ENCODE peak calls at places on chromosomes 7 and 10, in nine cellular contexts. M is lower leg skin; O is stimulated activated CD4-positive, alpha-beta T cell treated with anti-CD3 and anti-CD28 coated beads, Interleukin-1b, Interleukin-23, amount 100 ng/mL, for 4 hours; A is T-helper 17 cell; U is activated naive CD8-positive, alpha-beta T cell treated with anti-CD3 and anti-CD28 coated beads for 36 hours; E is T-helper 1 cell; I is AG20443; H is NCI-H1105 treated with DMSO at 0.1 percent for 48 hours; X is activated CD8-positive, alpha-beta memory T cell treated with anti-CD3 and anti-CD28 coated beads for 4 hours. J is an unnamed sample.

GRCh38 chr7:128311003-128311402 is 32.7 kb downstream of the RBM28 start:
- DNase-seq in M (no peak), O (no peak), A (no peak), U (no peak), E (no peak), I (no peak), H (no peak), X (no peak), J (no peak)

GRCh38 chr7:71290382-71290781 is 158.4 kb downstream of the GALNT17 start:
- DNase-seq in M (no peak), O (no peak), A (no peak), U (no peak), E (no peak), I (no peak), H (peak), X (no peak), J (peak)

GRCh38 chr10:89279449-89279869 is 22.4 kb upstream of the IFIT2 start:
- DNase-seq in M (no peak), O (no peak), A (no peak), U (no peak), E (no peak), I (no peak), H (peak), X (no peak), J (no peak)

GRCh38 chr7:94375167-94375566 is 19.5 kb upstream of the COL1A2 start:
- DNase-seq in M (peak), O (no peak), A (no peak), U (no peak), E (no peak), I (peak), H (no peak), X (no peak), J (no peak)

GRCh38 chr10:84510121-84510520 is 181.7 kb downstream of the CCSER2 start:
- DNase-seq in M (no peak), O (no peak), A (no peak), U (no peak), E (no peak), I (no peak), H (no peak), X (no peak), J (no peak)

GRCh38 chr10:31749293-31749692 is 179.3 kb downstream of the ARHGAP12 start:
- DNase-seq in M (no peak), O (no peak), A (no peak), U (no peak), E (no peak), I (no peak), H (peak), X (no peak), J (no peak)

GRCh38 chr7:41319601-41320000 is 383.3 kb downstream of the INHBA start:
- DNase-seq in M (no peak), O (no peak), A (no peak), U (no peak), E (no peak), I (no peak), H (no peak), X (no peak), J (no peak)

GRCh38 chr10:20013991-20014750 is 197.9 kb downstream of the PLXDC2 start:
- DNase-seq in M (no peak), O (no peak), A (no peak), U (no peak), E (no peak), I (no peak), H (no peak), X (no peak), J (no peak)

GRCh38 chr7:30682131-30683083 is at the start of gene CRHR2:
- DNase-seq in M (no peak), O (peak), A (no peak), U (peak), E (no peak), I (peak), H (peak), X (no peak), J (no peak)

GRCh38 chr7:47816647-47817046 is 131.6 kb downstream of the PKD1L1 start:
- DNase-seq in M (peak), O (no peak), A (no peak), U (no peak), E (no peak), I (peak), H (no peak), X (no peak), J (no peak)

GRCh38 chr10:100167521-100168312 is 18.1 kb downstream of the ERLIN1 start:
- DNase-seq in M (no peak), O (no peak), A (no peak), U (no peak), E (no peak), I (no peak), H (no peak), X (no peak), J (no peak)

GRCh38 chr7:48964074-48964473 is 39.7 kb downstream of the CDC14C start:
- DNase-seq in M (peak), O (no peak), A (no peak), U (no peak), E (no peak), I (no peak), H (no peak), X (no peak), J (peak)

GRCh38 chr7:90596745-90597526 is 815 bp downstream of the CDK14 start:
- DNase-seq in M (no peak), O (no peak), A (no peak), U (no peak), E (no peak), I (peak), H (no peak), X (no peak), J (peak)

GRCh38 chr10:61463035-61463909 is 10.1 kb upstream of the TMEM26 start:
- DNase-seq in M (no peak), O (no peak), A (no peak), U (no peak), E (no peak), I (peak), H (no peak), X (no peak), J (no peak)

GRCh38 chr7:140640060-140640611 is 477 bp downstream of the DENND2A start:
- DNase-seq in M (no peak), O (no peak), A (no peak), U (peak), E (no peak), I (peak), H (peak), X (no peak), J (no peak)

J was measured in pons.